ENCODE peak calls at places on chromosomes 5 and 9, in six cellular contexts. Z is EH; C is putamen; E is foreskin fibroblast; G is stimulated activated CD8-positive, alpha-beta memory T cell treated with anti-CD3 and anti-CD28 coated beads, Interleukin-2, amount 100 ng/mL, for 48 hours; A is dermis blood vessel endothelial cell. H is an unnamed sample.
A peak's percentile ranks its signal among the peaks of the same experiment; 100 is the strongest.

GRCh38 chr9:121895274-121895835 is 197.8 kb downstream of the TTLL11 start:
- DNase-seq in A (no peak), Z (no peak), C (no peak), E (no peak), G (no peak), H (no peak)

GRCh38 chr9:88952976-88953375 is 38.3 kb upstream of the S1PR3 start:
- DNase-seq in C (no peak), Z (no peak), A (no peak), E (no peak), G (no peak), H (no peak)

GRCh38 chr5:5158472-5158895 is 18.4 kb downstream of the ADAMTS16 start:
- DNase-seq in C (no peak), G (no peak), Z (no peak), A (no peak), E (no peak), H (no peak)

GRCh38 chr5:14226554-14226953 is 83.4 kb downstream of the TRIO start:
- DNase-seq in E (no peak), Z (no peak), C (no peak), A (no peak), G (no peak), H (no peak)

GRCh38 chr5:56244676-56245075 is 11.5 kb upstream of the ANKRD55 start:
- DNase-seq in G (no peak), Z (peak; percentile 32), A (no peak), E (no peak), C (no peak), H (no peak)

GRCh38 chr5:6456766-6457370 is 8.2 kb downstream of the UBE2QL1 start:
- DNase-seq in A (no peak), C (no peak), Z (no peak), G (no peak), E (no peak), H (no peak)

GRCh38 chr5:21919417-21920022 is 933.6 kb downstream of the CDH12 start:
- DNase-seq in E (peak; percentile 2), A (peak; percentile 13), C (peak; percentile 12), G (no peak), Z (no peak), H (no peak)

GRCh38 chr9:120889606-120890396 is 12.8 kb upstream of the PHF19 start:
- DNase-seq in A (no peak), E (no peak), Z (no peak), G (no peak), C (no peak), H (no peak)

GRCh38 chr5:72842816-72843215 is 26.4 kb downstream of the TNPO1 start:
- DNase-seq in E (peak; percentile 82), C (no peak), Z (peak; percentile 82), A (peak; percentile 92), G (no peak), H (no peak)

GRCh38 chr5:67695369-67695768 is 498.8 kb upstream of the CD180 start:
- DNase-seq in A (no peak), E (no peak), C (no peak), Z (no peak), G (no peak), H (no peak)

GRCh38 chr5:150239794-150240122 is 49.8 kb downstream of the CAMK2A start:
- DNase-seq in Z (no peak), E (no peak), G (no peak), A (no peak), C (no peak), H (no peak)

GRCh38 chr9:2234371-2234893 is 219.3 kb downstream of the SMARCA2 start:
- DNase-seq in C (no peak), Z (peak; percentile 67), A (no peak), E (peak; percentile 33), G (no peak), H (no peak)

GRCh38 chr5:16866795-16867584 is 69.1 kb downstream of the MYO10 start:
- DNase-seq in G (no peak), A (no peak), Z (peak; percentile 57), C (no peak), E (peak; percentile 43), H (no peak)

H was measured in head of caudate nucleus.